ENCODE peak calls at places on chromosomes 5 and 9, in ten cellular contexts. One of them, this sample, is unnamed. For H3K4me1, the result is how much of the 10 kb centered on the place peaks cover.

GRCh38 chr5:154782326-154782725 is 27.1 kb downstream of the LARP1 start:
- DNase-seq in SK-N-SH: no peak
- DNase-seq in GM23338: peak
- DNase-seq in stomach: no peak
- DNase-seq in Panc1: no peak
- DNase-seq in HepG2: no peak
- DNase-seq in spleen: no peak
- DNase-seq in endothelial cell of umbilical vein: no peak
- DNase-seq in HCT116: no peak
- DNase-seq in sigmoid colon: no peak
- DNase-seq in this sample: no peak

GRCh38 chr5:111643499-111643898 is 113.5 kb downstream of the NREP start:
- DNase-seq in SK-N-SH: no peak
- DNase-seq in GM23338: no peak
- DNase-seq in stomach: no peak
- DNase-seq in Panc1: no peak
- DNase-seq in HepG2: peak
- DNase-seq in spleen: no peak
- DNase-seq in endothelial cell of umbilical vein: no peak
- DNase-seq in HCT116: no peak
- DNase-seq in sigmoid colon: no peak
- DNase-seq in this sample: no peak

GRCh38 chr9:89044881-89045280 is 53.6 kb downstream of the S1PR3 start:
- DNase-seq in SK-N-SH: no peak
- DNase-seq in GM23338: no peak
- DNase-seq in stomach: no peak
- DNase-seq in Panc1: no peak
- DNase-seq in HepG2: no peak
- DNase-seq in spleen: no peak
- DNase-seq in endothelial cell of umbilical vein: no peak
- DNase-seq in HCT116: no peak
- DNase-seq in sigmoid colon: no peak
- DNase-seq in this sample: no peak

GRCh38 chr9:2116073-2116472 is 100.9 kb downstream of the SMARCA2 start:
- DNase-seq in SK-N-SH: peak
- DNase-seq in GM23338: peak
- DNase-seq in stomach: no peak
- DNase-seq in Panc1: no peak
- DNase-seq in HepG2: peak
- DNase-seq in spleen: no peak
- DNase-seq in endothelial cell of umbilical vein: peak
- DNase-seq in HCT116: peak
- DNase-seq in sigmoid colon: no peak
- DNase-seq in this sample: no peak

GRCh38 chr5:150522504-150523464 is 14.9 kb downstream of the NDST1 start:
- DNase-seq in SK-N-SH: no peak
- DNase-seq in GM23338: no peak
- DNase-seq in stomach: no peak
- DNase-seq in Panc1: no peak
- DNase-seq in HepG2: peak
- DNase-seq in spleen: no peak
- DNase-seq in endothelial cell of umbilical vein: no peak
- DNase-seq in HCT116: no peak
- DNase-seq in sigmoid colon: no peak
- DNase-seq in this sample: no peak

GRCh38 chr9:123336455-123336854 is 19.5 kb upstream of the CRB2 start:
- DNase-seq in SK-N-SH: no peak
- DNase-seq in GM23338: no peak
- DNase-seq in stomach: no peak
- DNase-seq in Panc1: no peak
- DNase-seq in HepG2: no peak
- DNase-seq in spleen: no peak
- DNase-seq in endothelial cell of umbilical vein: no peak
- DNase-seq in HCT116: no peak
- DNase-seq in sigmoid colon: no peak
- DNase-seq in this sample: no peak

GRCh38 chr9:77933019-77933418 is 98.6 kb downstream of the GNAQ start:
- DNase-seq in SK-N-SH: no peak
- DNase-seq in GM23338: no peak
- DNase-seq in stomach: no peak
- DNase-seq in Panc1: no peak
- DNase-seq in HepG2: no peak
- DNase-seq in spleen: no peak
- DNase-seq in endothelial cell of umbilical vein: no peak
- DNase-seq in HCT116: no peak
- DNase-seq in sigmoid colon: no peak
- DNase-seq in this sample: no peak

GRCh38 chr5:141100243-141100805 is at the start of gene PCDHB3:
- DNase-seq in SK-N-SH: peak
- DNase-seq in GM23338: peak
- DNase-seq in stomach: no peak
- DNase-seq in Panc1: no peak
- DNase-seq in HepG2: peak
- DNase-seq in spleen: no peak
- DNase-seq in endothelial cell of umbilical vein: peak
- DNase-seq in HCT116: peak
- DNase-seq in sigmoid colon: no peak
- DNase-seq in this sample: peak

DNA sequence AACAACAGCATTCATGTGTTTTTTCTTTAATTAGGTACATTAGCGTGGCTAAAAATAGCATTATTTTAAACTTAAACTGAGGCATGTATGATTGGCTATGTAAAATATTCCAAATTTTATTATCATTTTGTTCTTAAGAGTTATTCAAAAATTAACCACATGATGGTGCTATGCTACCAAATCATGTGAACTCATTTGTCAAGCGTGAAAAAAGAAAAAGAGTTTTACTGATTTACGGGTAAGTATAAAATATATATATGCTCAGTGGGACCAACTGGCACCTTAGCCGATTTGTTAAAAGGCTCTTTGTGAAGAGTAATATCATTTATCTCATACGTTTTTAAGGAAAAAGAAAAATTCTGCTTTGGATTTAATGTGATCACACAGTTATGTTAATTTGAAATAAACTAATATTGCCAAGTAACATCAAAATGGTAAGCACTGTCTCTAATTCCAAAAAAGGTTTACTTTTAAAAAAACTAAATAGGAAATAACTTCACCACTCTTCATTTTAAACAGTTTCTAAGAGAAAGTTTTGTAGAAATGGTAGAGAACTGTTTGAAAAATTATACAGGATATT is 1042.3 kb downstream of the CDH12 start:
- DNase-seq in SK-N-SH: no peak
- DNase-seq in GM23338: peak
- DNase-seq in stomach: no peak
- DNase-seq in Panc1: no peak
- DNase-seq in HepG2: peak
- DNase-seq in spleen: no peak
- DNase-seq in endothelial cell of umbilical vein: peak
- DNase-seq in HCT116: no peak
- DNase-seq in sigmoid colon: no peak
- DNase-seq in this sample: no peak
- TF ChIP-seq CTCF in SK-N-SH: peak
- TF ChIP-seq CTCF in GM23338: no peak
- TF ChIP-seq CTCF in stomach: no peak
- TF ChIP-seq CTCF in Panc1: peak
- TF ChIP-seq CTCF in HepG2: peak
- TF ChIP-seq CTCF in spleen: no peak
- TF ChIP-seq CTCF in endothelial cell of umbilical vein: peak
- TF ChIP-seq CTCF in HCT116: peak
- TF ChIP-seq CTCF in sigmoid colon: no peak
- TF ChIP-seq CTCF in this sample: no peak

GRCh38 chr9:137115394-137116026 is 977 bp upstream of the DPP7 start:
- DNase-seq in SK-N-SH: peak
- DNase-seq in GM23338: no peak
- DNase-seq in stomach: no peak
- DNase-seq in Panc1: no peak
- DNase-seq in HepG2: no peak
- DNase-seq in spleen: no peak
- DNase-seq in endothelial cell of umbilical vein: no peak
- DNase-seq in HCT116: no peak
- DNase-seq in sigmoid colon: no peak
- DNase-seq in this sample: no peak

GRCh38 chr9:137116027-137116507 is 1.5 kb upstream of the DPP7 start:
- DNase-seq in SK-N-SH: no peak
- DNase-seq in GM23338: no peak
- DNase-seq in stomach: no peak
- DNase-seq in Panc1: no peak
- DNase-seq in HepG2: no peak
- DNase-seq in spleen: no peak
- DNase-seq in endothelial cell of umbilical vein: no peak
- DNase-seq in HCT116: no peak
- DNase-seq in sigmoid colon: no peak
- DNase-seq in this sample: no peak

GRCh38 chr9:137114220-137114612 is 317 bp downstream of the DPP7 start:
- DNase-seq in SK-N-SH: peak
- DNase-seq in GM23338: no peak
- DNase-seq in stomach: no peak
- DNase-seq in Panc1: no peak
- DNase-seq in HepG2: no peak
- DNase-seq in spleen: no peak
- DNase-seq in endothelial cell of umbilical vein: peak
- DNase-seq in HCT116: no peak
- DNase-seq in sigmoid colon: peak
- DNase-seq in this sample: no peak

GRCh38 chr9:137113385-137114159 is 961 bp downstream of the DPP7 start:
- DNase-seq in SK-N-SH: peak
- DNase-seq in GM23338: peak
- DNase-seq in stomach: no peak
- DNase-seq in Panc1: no peak
- DNase-seq in HepG2: no peak
- DNase-seq in spleen: no peak
- DNase-seq in endothelial cell of umbilical vein: no peak
- DNase-seq in HCT116: no peak
- DNase-seq in sigmoid colon: peak
- DNase-seq in this sample: no peak

GRCh38 chr9:137114613-137115393 is at the start of gene DPP7:
- DNase-seq in SK-N-SH: peak
- DNase-seq in GM23338: peak
- DNase-seq in stomach: peak
- DNase-seq in Panc1: no peak
- DNase-seq in HepG2: no peak
- DNase-seq in spleen: peak
- DNase-seq in endothelial cell of umbilical vein: peak
- DNase-seq in HCT116: no peak
- DNase-seq in sigmoid colon: peak
- DNase-seq in this sample: no peak
- TF ChIP-seq POLR2AphosphoS5 in SK-N-SH: no peak
- TF ChIP-seq POLR2AphosphoS5 in GM23338: no peak
- TF ChIP-seq POLR2AphosphoS5 in stomach: no peak
- TF ChIP-seq POLR2AphosphoS5 in Panc1: peak
- TF ChIP-seq POLR2AphosphoS5 in HepG2: no peak
- TF ChIP-seq POLR2AphosphoS5 in spleen: peak
- TF ChIP-seq POLR2AphosphoS5 in endothelial cell of umbilical vein: peak
- TF ChIP-seq POLR2AphosphoS5 in HCT116: peak
- TF ChIP-seq POLR2AphosphoS5 in sigmoid colon: peak
- TF ChIP-seq POLR2AphosphoS5 in this sample: peak

DNA sequence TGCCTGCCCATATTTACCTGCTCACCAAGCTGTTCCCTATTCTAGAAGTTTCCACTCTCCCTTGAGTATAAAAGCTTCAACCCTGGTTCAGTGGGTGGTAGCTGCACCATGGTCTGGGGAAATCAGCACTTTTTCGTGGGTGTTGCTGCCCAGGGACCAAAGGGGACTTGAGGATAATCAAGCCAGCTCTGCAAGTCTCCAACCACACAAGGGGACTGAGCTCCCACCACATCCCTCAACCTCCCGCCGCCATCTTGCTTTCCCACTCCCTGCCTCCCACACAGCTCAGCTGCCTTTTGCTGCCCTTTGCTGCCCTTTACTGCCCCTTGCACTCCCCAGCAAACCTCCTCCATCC is 210.0 kb downstream of the AUH start:
- DNase-seq in SK-N-SH: no peak
- DNase-seq in GM23338: no peak
- DNase-seq in stomach: no peak
- DNase-seq in Panc1: no peak
- DNase-seq in HepG2: no peak
- DNase-seq in spleen: no peak
- DNase-seq in endothelial cell of umbilical vein: no peak
- DNase-seq in HCT116: no peak
- DNase-seq in sigmoid colon: no peak
- DNase-seq in this sample: no peak
- H3K4me1 ChIP-seq in SK-N-SH: under half
- H3K4me1 ChIP-seq in GM23338: under half
- H3K4me1 ChIP-seq in stomach: under half
- H3K4me1 ChIP-seq in Panc1: under half
- H3K4me1 ChIP-seq in HepG2: under half
- H3K4me1 ChIP-seq in spleen: under half
- H3K4me1 ChIP-seq in endothelial cell of umbilical vein: under half
- H3K4me1 ChIP-seq in HCT116: under half
- H3K4me1 ChIP-seq in sigmoid colon: under half
- H3K4me1 ChIP-seq in this sample: under half

GRCh38 chr9:128409998-128410397 is 10.7 kb upstream of the CERCAM start:
- DNase-seq in SK-N-SH: no peak
- DNase-seq in GM23338: peak
- DNase-seq in stomach: no peak
- DNase-seq in Panc1: no peak
- DNase-seq in HepG2: peak
- DNase-seq in spleen: no peak
- DNase-seq in endothelial cell of umbilical vein: no peak
- DNase-seq in HCT116: no peak
- DNase-seq in sigmoid colon: no peak
- DNase-seq in this sample: no peak

GRCh38 chr9:128409450-128409849 is 11.2 kb upstream of the CERCAM start:
- DNase-seq in SK-N-SH: no peak
- DNase-seq in GM23338: no peak
- DNase-seq in stomach: no peak
- DNase-seq in Panc1: no peak
- DNase-seq in HepG2: no peak
- DNase-seq in spleen: no peak
- DNase-seq in endothelial cell of umbilical vein: no peak
- DNase-seq in HCT116: no peak
- DNase-seq in sigmoid colon: no peak
- DNase-seq in this sample: no peak

GRCh38 chr9:128411373-128412119 is 9.1 kb upstream of the CERCAM start:
- DNase-seq in SK-N-SH: no peak
- DNase-seq in GM23338: no peak
- DNase-seq in stomach: no peak
- DNase-seq in Panc1: no peak
- DNase-seq in HepG2: no peak
- DNase-seq in spleen: no peak
- DNase-seq in endothelial cell of umbilical vein: no peak
- DNase-seq in HCT116: no peak
- DNase-seq in sigmoid colon: no peak
- DNase-seq in this sample: no peak

GRCh38 chr9:128414461-128414860 is 6.2 kb upstream of the CERCAM start:
- DNase-seq in SK-N-SH: no peak
- DNase-seq in GM23338: peak
- DNase-seq in stomach: no peak
- DNase-seq in Panc1: no peak
- DNase-seq in HepG2: peak
- DNase-seq in spleen: no peak
- DNase-seq in endothelial cell of umbilical vein: no peak
- DNase-seq in HCT116: no peak
- DNase-seq in sigmoid colon: no peak
- DNase-seq in this sample: no peak

DNA sequence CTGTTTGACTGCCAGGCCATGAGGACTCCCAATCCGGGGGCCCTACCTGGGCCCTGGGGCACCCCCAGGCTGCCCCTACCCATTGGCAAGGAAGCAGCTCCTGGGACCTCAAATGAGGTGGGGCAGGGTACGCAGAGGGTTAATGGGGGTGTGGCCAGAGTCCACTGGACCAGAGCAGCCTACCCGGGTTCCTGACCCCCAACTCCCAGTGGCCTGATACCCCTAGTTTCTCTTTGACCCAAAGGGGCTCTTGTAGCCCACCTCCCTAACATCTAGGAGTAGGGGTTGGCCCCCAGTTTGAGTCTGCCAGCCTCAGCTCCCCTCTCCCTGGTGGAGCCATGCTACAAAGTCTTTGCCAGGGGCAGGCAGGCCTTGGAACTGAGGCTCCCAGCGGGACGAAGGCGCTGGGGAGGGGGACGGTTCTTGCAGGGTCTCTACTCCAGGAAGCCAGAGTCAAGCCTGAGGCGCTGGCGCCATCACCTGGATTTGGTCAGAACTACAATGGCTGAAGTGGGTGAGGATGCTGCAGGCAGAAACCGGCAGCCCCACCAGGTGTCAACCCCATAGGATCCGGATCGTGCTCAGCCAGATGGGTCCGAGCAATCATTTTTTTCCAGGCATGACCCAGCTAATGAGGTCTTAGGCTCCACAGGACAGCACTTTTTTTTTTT is 8.4 kb upstream of the CERCAM start:
- DNase-seq in SK-N-SH: peak
- DNase-seq in GM23338: peak
- DNase-seq in stomach: peak
- DNase-seq in Panc1: no peak
- DNase-seq in HepG2: peak
- DNase-seq in spleen: no peak
- DNase-seq in endothelial cell of umbilical vein: peak
- DNase-seq in HCT116: no peak
- DNase-seq in sigmoid colon: no peak
- DNase-seq in this sample: peak
- TF ChIP-seq CTCF in SK-N-SH: peak
- TF ChIP-seq CTCF in GM23338: peak
- TF ChIP-seq CTCF in stomach: peak
- TF ChIP-seq CTCF in Panc1: peak
- TF ChIP-seq CTCF in HepG2: peak
- TF ChIP-seq CTCF in spleen: no peak
- TF ChIP-seq CTCF in endothelial cell of umbilical vein: peak
- TF ChIP-seq CTCF in HCT116: peak
- TF ChIP-seq CTCF in sigmoid colon: no peak
- TF ChIP-seq CTCF in this sample: peak